ENCODE peak calls at places on chromosomes 12 and 14, in seven cellular contexts. One of them, this sample, is unnamed.

GRCh38 chr12:95459310-95459709 is 14.6 kb upstream of the METAP2 start:
- DNase-seq in bronchial epithelial cell: no peak
- DNase-seq in foreskin fibroblast: no peak
- DNase-seq in fibroblast of lung: no peak
- DNase-seq in RWPE1: no peak
- DNase-seq in adrenal gland: no peak
- DNase-seq in body of pancreas: no peak
- DNase-seq in this sample: no peak

GRCh38 chr14:32417956-32418552 is 89.0 kb downstream of the AKAP6 start:
- DNase-seq in bronchial epithelial cell: peak
- DNase-seq in foreskin fibroblast: peak
- DNase-seq in fibroblast of lung: peak
- DNase-seq in RWPE1: peak
- DNase-seq in adrenal gland: peak
- DNase-seq in body of pancreas: peak
- DNase-seq in this sample: peak

GRCh38 chr12:1566449-1567135 is 27.8 kb downstream of the FBXL14 start:
- DNase-seq in bronchial epithelial cell: no peak
- DNase-seq in foreskin fibroblast: no peak
- DNase-seq in fibroblast of lung: no peak
- DNase-seq in RWPE1: no peak
- DNase-seq in adrenal gland: no peak
- DNase-seq in body of pancreas: no peak
- DNase-seq in this sample: no peak

GRCh38 chr12:62123721-62124203 is 136.4 kb upstream of the USP15 start:
- DNase-seq in bronchial epithelial cell: peak
- DNase-seq in foreskin fibroblast: peak
- DNase-seq in fibroblast of lung: peak
- DNase-seq in RWPE1: peak
- DNase-seq in adrenal gland: peak
- DNase-seq in body of pancreas: peak
- DNase-seq in this sample: peak

GRCh38 chr12:56723352-56723751 is 1.7 kb downstream of the NACA start:
- DNase-seq in bronchial epithelial cell: no peak
- DNase-seq in foreskin fibroblast: no peak
- DNase-seq in fibroblast of lung: no peak
- DNase-seq in RWPE1: no peak
- DNase-seq in adrenal gland: no peak
- DNase-seq in body of pancreas: no peak
- DNase-seq in this sample: no peak

GRCh38 chr12:57124259-57124877 is 3.9 kb upstream of the LRP1 start:
- DNase-seq in bronchial epithelial cell: peak
- DNase-seq in foreskin fibroblast: peak
- DNase-seq in fibroblast of lung: peak
- DNase-seq in RWPE1: peak
- DNase-seq in adrenal gland: peak
- DNase-seq in body of pancreas: peak
- DNase-seq in this sample: peak

GRCh38 chr12:76813972-76814371 is 50.1 kb downstream of the ZDHHC17 start:
- DNase-seq in bronchial epithelial cell: no peak
- DNase-seq in foreskin fibroblast: no peak
- DNase-seq in fibroblast of lung: no peak
- DNase-seq in RWPE1: no peak
- DNase-seq in adrenal gland: no peak
- DNase-seq in body of pancreas: no peak
- DNase-seq in this sample: no peak

GRCh38 chr14:60760209-60760608 is 25.6 kb downstream of the MNAT1 start:
- DNase-seq in bronchial epithelial cell: no peak
- DNase-seq in foreskin fibroblast: no peak
- DNase-seq in fibroblast of lung: no peak
- DNase-seq in RWPE1: no peak
- DNase-seq in adrenal gland: no peak
- DNase-seq in body of pancreas: no peak
- DNase-seq in this sample: peak

GRCh38 chr12:65279387-65280112 is 1.1 kb downstream of the MSRB3 start:
- DNase-seq in bronchial epithelial cell: no peak
- DNase-seq in foreskin fibroblast: no peak
- DNase-seq in fibroblast of lung: peak
- DNase-seq in RWPE1: no peak
- DNase-seq in adrenal gland: no peak
- DNase-seq in body of pancreas: no peak
- DNase-seq in this sample: no peak

GRCh38 chr14:89702151-89702936 is 252.2 kb downstream of the EFCAB11 start:
- DNase-seq in bronchial epithelial cell: peak
- DNase-seq in foreskin fibroblast: peak
- DNase-seq in fibroblast of lung: peak
- DNase-seq in RWPE1: no peak
- DNase-seq in adrenal gland: peak
- DNase-seq in body of pancreas: peak
- DNase-seq in this sample: no peak

GRCh38 chr14:103188691-103189480 is 65.6 kb downstream of the TNFAIP2 start:
- DNase-seq in bronchial epithelial cell: no peak
- DNase-seq in foreskin fibroblast: peak
- DNase-seq in fibroblast of lung: no peak
- DNase-seq in RWPE1: no peak
- DNase-seq in adrenal gland: no peak
- DNase-seq in body of pancreas: peak
- DNase-seq in this sample: no peak

GRCh38 chr14:101017209-101017608 is 113.7 kb upstream of the RTL1 start:
- DNase-seq in bronchial epithelial cell: no peak
- DNase-seq in foreskin fibroblast: peak
- DNase-seq in fibroblast of lung: peak
- DNase-seq in RWPE1: no peak
- DNase-seq in adrenal gland: no peak
- DNase-seq in body of pancreas: no peak
- DNase-seq in this sample: no peak

GRCh38 chr14:29222671-29223268 is 456.2 kb downstream of the FOXG1 start:
- DNase-seq in bronchial epithelial cell: peak
- DNase-seq in foreskin fibroblast: peak
- DNase-seq in fibroblast of lung: peak
- DNase-seq in RWPE1: peak
- DNase-seq in adrenal gland: peak
- DNase-seq in body of pancreas: peak
- DNase-seq in this sample: peak

GRCh38 chr12:53097564-53098353 is at the start of gene IGFBP6:
- DNase-seq in bronchial epithelial cell: peak
- DNase-seq in foreskin fibroblast: peak
- DNase-seq in fibroblast of lung: peak
- DNase-seq in RWPE1: peak
- DNase-seq in adrenal gland: peak
- DNase-seq in body of pancreas: peak
- DNase-seq in this sample: peak

GRCh38 chr12:13661005-13661887 is 320.2 kb downstream of the GRIN2B start:
- DNase-seq in bronchial epithelial cell: peak
- DNase-seq in foreskin fibroblast: peak
- DNase-seq in fibroblast of lung: peak
- DNase-seq in RWPE1: peak
- DNase-seq in adrenal gland: peak
- DNase-seq in body of pancreas: peak
- DNase-seq in this sample: peak

GRCh38 chr12:122423258-122424165 is 1.0 kb upstream of the CLIP1 start:
- DNase-seq in bronchial epithelial cell: no peak
- DNase-seq in foreskin fibroblast: peak
- DNase-seq in fibroblast of lung: peak
- DNase-seq in RWPE1: no peak
- DNase-seq in adrenal gland: no peak
- DNase-seq in body of pancreas: peak
- DNase-seq in this sample: peak

GRCh38 chr12:117333331-117334000 is 28.0 kb downstream of the NOS1 start:
- DNase-seq in bronchial epithelial cell: no peak
- DNase-seq in foreskin fibroblast: no peak
- DNase-seq in fibroblast of lung: no peak
- DNase-seq in RWPE1: no peak
- DNase-seq in adrenal gland: no peak
- DNase-seq in body of pancreas: peak
- DNase-seq in this sample: no peak

GRCh38 chr12:57626929-57627445 is 6.0 kb downstream of the B4GALNT1 start:
- DNase-seq in bronchial epithelial cell: no peak
- DNase-seq in foreskin fibroblast: no peak
- DNase-seq in fibroblast of lung: no peak
- DNase-seq in RWPE1: no peak
- DNase-seq in adrenal gland: peak
- DNase-seq in body of pancreas: no peak
- DNase-seq in this sample: no peak

GRCh38 chr14:85762523-85762922 is 232.6 kb downstream of the FLRT2 start:
- DNase-seq in bronchial epithelial cell: no peak
- DNase-seq in foreskin fibroblast: peak
- DNase-seq in fibroblast of lung: no peak
- DNase-seq in RWPE1: no peak
- DNase-seq in adrenal gland: no peak
- DNase-seq in body of pancreas: no peak
- DNase-seq in this sample: no peak

GRCh38 chr12:83122623-83122934 is 435.9 kb downstream of the TMTC2 start:
- DNase-seq in bronchial epithelial cell: no peak
- DNase-seq in foreskin fibroblast: no peak
- DNase-seq in fibroblast of lung: no peak
- DNase-seq in RWPE1: no peak
- DNase-seq in adrenal gland: no peak
- DNase-seq in body of pancreas: no peak
- DNase-seq in this sample: no peak

GRCh38 chr14:55707365-55707804 is 127.4 kb downstream of the KTN1 start:
- DNase-seq in bronchial epithelial cell: peak
- DNase-seq in foreskin fibroblast: peak
- DNase-seq in fibroblast of lung: peak
- DNase-seq in RWPE1: peak
- DNase-seq in adrenal gland: no peak
- DNase-seq in body of pancreas: no peak
- DNase-seq in this sample: peak

GRCh38 chr14:105414456-105415371 is 4.9 kb upstream of the MTA1 start:
- DNase-seq in bronchial epithelial cell: peak
- DNase-seq in foreskin fibroblast: peak
- DNase-seq in fibroblast of lung: peak
- DNase-seq in RWPE1: peak
- DNase-seq in adrenal gland: peak
- DNase-seq in body of pancreas: peak
- DNase-seq in this sample: no peak

GRCh38 chr14:35221462-35221861 is 70.7 kb upstream of the PSMA6 start:
- DNase-seq in bronchial epithelial cell: no peak
- DNase-seq in foreskin fibroblast: no peak
- DNase-seq in fibroblast of lung: no peak
- DNase-seq in RWPE1: no peak
- DNase-seq in adrenal gland: no peak
- DNase-seq in body of pancreas: no peak
- DNase-seq in this sample: peak

GRCh38 chr14:56581041-56581727 is 1.6 kb downstream of the TMEM260 start:
- DNase-seq in bronchial epithelial cell: no peak
- DNase-seq in foreskin fibroblast: no peak
- DNase-seq in fibroblast of lung: no peak
- DNase-seq in RWPE1: no peak
- DNase-seq in adrenal gland: no peak
- DNase-seq in body of pancreas: no peak
- DNase-seq in this sample: no peak

GRCh38 chr12:27052742-27053141 is 29.6 kb downstream of the C12orf71 start:
- DNase-seq in bronchial epithelial cell: no peak
- DNase-seq in foreskin fibroblast: no peak
- DNase-seq in fibroblast of lung: no peak
- DNase-seq in RWPE1: no peak
- DNase-seq in adrenal gland: no peak
- DNase-seq in body of pancreas: no peak
- DNase-seq in this sample: no peak
- TF ChIP-seq CTCF in bronchial epithelial cell: no peak
- TF ChIP-seq CTCF in foreskin fibroblast: no peak
- TF ChIP-seq CTCF in fibroblast of lung: no peak
- TF ChIP-seq CTCF in RWPE1: no peak
- TF ChIP-seq CTCF in adrenal gland: no peak
- TF ChIP-seq CTCF in body of pancreas: no peak
- TF ChIP-seq CTCF in this sample: no peak

DNA sequence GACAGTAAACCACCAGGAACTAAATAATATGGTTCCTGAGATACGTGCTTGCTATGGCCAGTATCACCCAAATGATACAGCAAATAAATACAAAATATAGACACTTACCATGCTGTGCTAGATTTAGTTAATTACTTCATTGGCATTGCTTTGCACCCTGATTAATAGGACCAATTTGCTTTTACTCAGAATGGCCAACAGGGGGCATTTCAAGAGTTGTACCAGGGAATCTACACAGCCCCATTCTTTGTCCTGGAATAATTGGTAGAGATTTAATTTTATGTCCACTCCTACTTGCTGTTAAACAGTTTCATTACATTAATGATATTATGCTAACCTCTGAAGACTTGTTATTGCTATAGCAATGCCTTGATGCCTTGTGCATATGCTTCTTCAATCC is 280.8 kb downstream of the RERGL start:
- DNase-seq in bronchial epithelial cell: no peak
- DNase-seq in foreskin fibroblast: no peak
- DNase-seq in fibroblast of lung: no peak
- DNase-seq in RWPE1: no peak
- DNase-seq in adrenal gland: no peak
- DNase-seq in body of pancreas: no peak
- DNase-seq in this sample: no peak
- TF ChIP-seq CTCF in bronchial epithelial cell: no peak
- TF ChIP-seq CTCF in foreskin fibroblast: no peak
- TF ChIP-seq CTCF in fibroblast of lung: no peak
- TF ChIP-seq CTCF in RWPE1: no peak
- TF ChIP-seq CTCF in adrenal gland: no peak
- TF ChIP-seq CTCF in body of pancreas: no peak
- TF ChIP-seq CTCF in this sample: no peak

DNA sequence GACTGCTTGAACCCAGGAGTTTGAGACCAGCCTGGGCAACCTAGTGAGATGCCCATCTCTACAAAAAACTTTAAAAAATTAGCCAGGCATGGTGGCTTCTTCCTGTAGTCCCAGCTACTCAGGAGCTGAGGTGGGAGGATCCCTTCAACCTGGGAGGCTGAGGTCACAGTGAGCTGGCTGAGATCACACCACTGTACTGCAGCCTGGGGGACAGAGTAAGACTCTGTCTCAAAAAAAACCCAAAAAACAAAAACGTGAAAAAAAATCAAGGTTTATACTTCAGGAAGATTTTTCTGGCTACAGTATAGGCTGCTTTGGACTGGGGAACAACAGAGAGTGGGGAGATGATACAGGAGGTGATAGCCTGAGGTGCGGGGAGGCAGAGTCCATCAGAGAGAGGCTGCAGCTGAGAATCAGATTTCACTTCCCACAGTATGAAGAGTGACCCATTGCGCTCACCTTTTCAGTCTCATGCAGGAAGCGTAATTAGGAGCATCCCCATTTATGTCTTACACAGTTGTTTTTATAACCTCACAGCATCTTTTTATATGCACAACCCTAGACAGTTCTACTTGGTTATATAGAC is 28.9 kb downstream of the DNAH10 start:
- DNase-seq in bronchial epithelial cell: no peak
- DNase-seq in foreskin fibroblast: no peak
- DNase-seq in fibroblast of lung: no peak
- DNase-seq in RWPE1: no peak
- DNase-seq in adrenal gland: no peak
- DNase-seq in body of pancreas: no peak
- DNase-seq in this sample: no peak
- TF ChIP-seq CTCF in bronchial epithelial cell: no peak
- TF ChIP-seq CTCF in foreskin fibroblast: no peak
- TF ChIP-seq CTCF in fibroblast of lung: no peak
- TF ChIP-seq CTCF in RWPE1: no peak
- TF ChIP-seq CTCF in adrenal gland: no peak
- TF ChIP-seq CTCF in body of pancreas: no peak
- TF ChIP-seq CTCF in this sample: no peak

DNA sequence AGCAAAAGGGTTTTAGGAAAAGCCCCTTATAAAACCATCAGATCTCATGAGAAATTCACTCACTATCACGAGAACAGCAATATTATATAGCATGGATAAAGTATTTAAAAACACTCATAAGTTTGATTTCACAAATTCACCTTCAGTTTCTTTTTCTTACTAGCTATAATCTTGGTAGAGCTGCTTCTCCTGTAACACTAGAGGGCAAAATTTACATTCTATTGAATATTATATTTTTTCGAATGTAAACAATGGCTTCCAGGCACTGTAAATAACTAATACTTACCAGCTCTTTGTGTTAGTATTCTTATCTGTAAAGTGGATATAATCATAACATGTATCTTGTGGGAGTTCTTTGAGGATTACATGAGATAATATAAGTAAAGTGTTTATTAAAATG is 259.6 kb downstream of the CCER1 start:
- DNase-seq in bronchial epithelial cell: peak
- DNase-seq in foreskin fibroblast: peak
- DNase-seq in fibroblast of lung: peak
- DNase-seq in RWPE1: no peak
- DNase-seq in adrenal gland: no peak
- DNase-seq in body of pancreas: no peak
- DNase-seq in this sample: no peak
- TF ChIP-seq CTCF in bronchial epithelial cell: peak
- TF ChIP-seq CTCF in foreskin fibroblast: peak
- TF ChIP-seq CTCF in fibroblast of lung: peak
- TF ChIP-seq CTCF in RWPE1: peak
- TF ChIP-seq CTCF in adrenal gland: no peak
- TF ChIP-seq CTCF in body of pancreas: no peak
- TF ChIP-seq CTCF in this sample: peak

This sample was measured in MCF 10A.